ENCODE peak calls at places on chromosomes 1 and 21, in seven cellular contexts. E is endothelial cell, U is fibroblast of mammary gland, J is activated B cell treated with CpG ODN at 0.5 μM for 24 hours, M is mucosa of descending colon, I is colonic mucosa, P is brain microvascular endothelial cell. F is an unnamed sample.

GRCh38 chr1:241603626-241604337 is 36.4 kb downstream of the CHML start:
- DNase-seq in I (no peak), E (no peak), J (no peak), P (peak), U (peak), M (no peak), F (no peak)

GRCh38 chr1:230868736-230869385 is 540 bp upstream of the C1orf198 start:
- DNase-seq in M (peak), J (no peak), I (peak), U (no peak), E (no peak), P (no peak), F (no peak)

GRCh38 chr1:167221126-167221803 is 579 bp downstream of the POU2F1 start:
- DNase-seq in E (peak), J (peak), U (no peak), P (no peak), I (peak), M (peak), F (peak)

GRCh38 chr1:243433737-243434370 is 178.0 kb downstream of the SDCCAG8 start:
- DNase-seq in U (peak), M (no peak), J (no peak), P (peak), E (no peak), I (no peak), F (no peak)

GRCh38 chr1:183693521-183693920 is 40.4 kb upstream of the APOBEC4 start:
- DNase-seq in J (no peak), U (no peak), I (no peak), E (no peak), P (no peak), M (no peak), F (no peak)

GRCh38 chr1:1907098-1907736 is 7.8 kb upstream of the CALML6 start:
- DNase-seq in E (peak), P (no peak), J (peak), M (no peak), I (peak), U (no peak), F (no peak)

GRCh38 chr1:170168263-170168662 is 22.5 kb downstream of the NTMT2 start:
- DNase-seq in E (no peak), P (no peak), M (no peak), J (no peak), U (peak), I (no peak), F (no peak)

GRCh38 chr1:52402860-52403240 is 1.4 kb downstream of the ORC1 start:
- DNase-seq in J (no peak), E (no peak), U (no peak), M (peak), I (peak), P (no peak), F (no peak)

GRCh38 chr1:168709896-168710305 is 19.1 kb downstream of the DPT start:
- DNase-seq in M (no peak), J (no peak), E (no peak), U (peak), P (peak), I (no peak), F (no peak)

GRCh38 chr1:226121049-226121586 is 58.6 kb downstream of the H3-3A start:
- DNase-seq in P (no peak), M (no peak), U (no peak), I (no peak), E (no peak), J (no peak), F (no peak)

GRCh38 chr21:34814529-34814951 is 145.7 kb downstream of the CLIC6 start:
- DNase-seq in E (no peak), U (no peak), P (no peak), I (no peak), M (no peak), J (no peak), F (no peak)

GRCh38 chr1:181095763-181096184 is 7.3 kb downstream of the IER5 start:
- DNase-seq in P (no peak), I (no peak), E (no peak), J (no peak), U (no peak), M (no peak), F (no peak)

GRCh38 chr1:81155131-81155530 is 645.6 kb upstream of the ADGRL2 start:
- DNase-seq in E (no peak), M (no peak), U (peak), J (no peak), P (peak), I (no peak), F (no peak)

GRCh38 chr1:203271018-203271743 is 34.1 kb upstream of the BTG2 start:
- DNase-seq in P (peak), J (no peak), M (peak), I (peak), U (peak), E (no peak), F (no peak)

DNA sequence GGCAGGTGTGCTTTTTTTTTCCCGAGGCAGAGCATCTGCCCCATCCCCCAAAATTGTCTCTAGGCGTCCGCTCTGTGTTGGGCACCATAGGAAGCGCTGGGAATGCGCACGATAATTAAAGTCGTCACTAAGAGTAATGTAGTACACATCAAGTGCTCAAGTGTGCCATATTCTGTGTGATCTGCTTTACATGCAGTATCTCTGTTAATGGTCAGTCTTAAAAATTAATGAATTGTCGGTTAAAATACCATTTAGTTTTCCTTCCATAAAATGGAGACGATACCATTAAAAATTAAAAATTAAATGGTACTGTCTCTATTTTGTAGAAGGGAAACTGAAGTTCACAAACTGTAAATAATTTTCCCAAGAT is 544 bp upstream of the CCT8 start:
- DNase-seq in E (no peak), P (no peak), U (no peak), J (no peak), M (no peak), I (no peak), F (no peak)
- TF ChIP-seq CTCF in E (no peak), P (no peak), U (no peak), J (no peak), M (no peak), I (no peak), F (no peak)

GRCh38 chr21:33207471-33208149 is 22.1 kb upstream of the IFNAR2 start:
- DNase-seq in I (no peak), E (no peak), P (no peak), U (no peak), M (no peak), J (no peak), F (no peak)
- TF ChIP-seq CTCF in I (no peak), E (no peak), P (no peak), U (no peak), M (no peak), J (no peak), F (no peak)

DNA sequence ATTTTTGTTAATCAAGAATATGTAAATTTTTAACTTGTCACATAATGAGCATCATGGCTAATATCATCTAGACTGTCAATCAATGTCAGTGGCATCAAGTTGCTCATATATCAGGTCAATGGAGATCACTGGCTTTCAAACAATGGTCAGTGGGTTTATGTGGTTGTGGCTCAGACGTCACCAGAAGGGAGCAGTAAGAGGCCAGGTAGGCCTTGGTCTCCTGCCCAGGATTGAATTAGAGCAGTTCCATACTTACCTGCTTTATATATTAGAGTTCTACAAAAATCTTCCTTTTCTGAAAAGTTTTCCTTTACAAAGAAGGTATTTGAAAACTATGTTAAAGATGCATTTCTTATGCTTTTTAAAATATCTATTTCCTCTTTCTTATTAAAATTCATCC is 206.3 kb upstream of the B3GALT2 start:
- DNase-seq in M (no peak), P (no peak), U (no peak), E (no peak), J (no peak), I (no peak), F (no peak)
- TF ChIP-seq CTCF in M (no peak), P (no peak), U (no peak), E (no peak), J (no peak), I (no peak), F (no peak)

GRCh38 chr1:47161298-47162040 is 24.2 kb downstream of the CYP4A22 start:
- DNase-seq in P (no peak), U (no peak), I (no peak), M (no peak), J (no peak), E (no peak), F (no peak)

GRCh38 chr1:47160716-47161115 is 23.5 kb downstream of the CYP4A22 start:
- DNase-seq in I (no peak), P (no peak), U (no peak), E (no peak), J (no peak), M (no peak), F (no peak)

DNA sequence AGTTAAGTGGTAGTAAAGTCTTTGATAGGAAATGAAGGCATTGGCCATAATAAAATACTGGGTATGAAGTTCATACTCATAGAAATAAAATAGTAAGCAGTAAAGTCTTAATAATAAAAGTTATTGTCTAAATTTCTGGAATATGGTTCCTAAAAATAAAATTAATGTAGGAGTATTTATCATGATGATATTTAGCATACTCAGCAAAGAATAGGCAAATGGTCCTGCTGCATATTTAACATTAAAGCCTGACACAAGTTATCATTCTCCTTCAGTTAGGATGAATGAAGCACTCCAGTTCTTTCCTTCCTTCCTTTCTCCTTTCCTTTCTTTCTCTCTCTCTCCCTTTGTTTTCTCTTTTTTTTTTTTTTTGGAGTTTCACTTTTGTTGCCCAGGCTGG is 25.3 kb downstream of the PDZK1IP1 start:
- DNase-seq in E (no peak), U (no peak), I (no peak), M (no peak), J (no peak), P (no peak), F (no peak)
- TF ChIP-seq CTCF in E (no peak), U (no peak), I (no peak), M (no peak), J (no peak), P (no peak), F (no peak)

DNA sequence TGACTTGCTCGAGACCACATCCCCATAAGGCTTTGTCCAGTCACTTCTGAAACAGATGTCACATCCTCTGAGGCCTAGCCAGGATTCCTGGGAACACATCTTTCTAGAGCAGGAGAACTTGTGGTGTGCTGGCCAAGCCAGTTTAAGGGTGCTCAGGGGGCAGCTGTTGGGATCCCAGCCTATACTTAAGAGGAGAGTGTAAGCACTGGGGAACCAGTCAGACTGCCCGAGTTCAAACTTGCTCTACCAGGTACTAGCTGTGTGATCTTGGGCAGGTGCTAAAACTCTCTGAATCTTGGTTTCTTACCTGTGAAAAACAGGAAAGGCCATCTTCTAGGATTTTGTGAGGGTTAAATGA is 15.6 kb upstream of the LY9 start:
- DNase-seq in M (no peak), U (no peak), I (no peak), P (no peak), E (no peak), J (no peak), F (no peak)
- TF ChIP-seq CTCF in M (no peak), U (no peak), I (no peak), P (no peak), E (no peak), J (no peak), F (no peak)

GRCh38 chr1:207321045-207321789 is at the start of gene CD55:
- DNase-seq in I (peak), M (peak), J (peak), E (peak), U (peak), P (peak), F (peak)
- TF ChIP-seq CTCF in I (no peak), M (no peak), J (no peak), E (no peak), U (peak), P (peak), F (peak)

DNA sequence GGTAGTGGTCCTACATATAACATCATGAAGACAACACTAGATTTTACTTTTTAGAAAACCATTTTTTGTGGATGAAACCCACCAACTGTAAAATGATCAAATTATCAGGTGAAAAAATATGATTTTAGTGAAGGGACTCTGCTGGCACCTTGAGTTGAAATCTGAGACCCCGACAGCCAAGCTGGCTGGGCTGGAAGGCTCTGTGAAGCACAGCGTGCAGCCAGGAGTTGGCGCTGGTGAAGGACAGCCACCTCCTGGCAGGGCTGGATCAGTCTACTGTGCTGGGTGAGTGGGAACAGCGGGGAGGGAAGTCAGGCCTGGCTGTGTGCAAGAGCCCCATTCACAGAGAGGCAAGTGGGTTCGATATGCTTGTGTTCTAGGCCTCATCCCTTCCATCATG is 47.9 kb downstream of the DDAH1 start:
- DNase-seq in M (no peak), U (no peak), J (no peak), E (no peak), I (no peak), P (no peak), F (no peak)
- TF ChIP-seq CTCF in M (no peak), U (no peak), J (no peak), E (no peak), I (no peak), P (no peak), F (no peak)

DNA sequence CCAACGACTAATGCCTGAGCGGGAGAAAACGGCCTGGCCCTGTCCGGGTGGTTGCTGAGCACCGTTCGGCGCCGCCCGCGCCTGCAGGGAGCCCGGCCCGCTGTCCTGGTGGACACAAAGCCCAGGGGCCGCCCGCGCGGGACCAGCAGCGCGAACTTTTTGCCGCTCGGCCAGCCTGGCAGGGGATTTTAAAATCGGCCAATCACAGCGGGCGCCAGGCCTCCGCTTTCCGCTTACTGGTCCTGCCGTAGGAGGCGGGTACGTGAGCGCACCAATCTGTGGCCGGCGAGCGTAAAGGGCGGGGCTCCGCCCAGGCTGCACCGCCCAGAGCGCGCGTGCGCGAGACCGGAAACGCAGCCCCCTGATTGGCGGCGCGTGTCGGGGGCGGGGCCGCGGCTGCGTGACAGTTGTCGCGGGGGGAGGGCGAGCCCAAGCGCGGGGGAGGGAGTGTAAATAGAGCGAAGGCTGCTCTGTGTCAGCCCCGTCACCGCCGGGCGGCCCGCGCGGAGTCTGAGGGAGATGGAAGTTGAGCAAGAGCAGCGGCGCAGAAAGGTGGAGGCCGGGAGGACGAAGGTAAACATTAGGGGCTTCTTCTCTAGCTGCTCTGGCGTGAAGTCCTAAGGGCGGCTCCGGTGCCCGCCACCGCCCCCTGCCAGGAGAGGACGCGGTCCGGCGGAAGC is at the start of the genes C21orf58 and PCNT:
- DNase-seq in M (peak), U (peak), I (peak), P (peak), E (peak), J (peak), F (peak)
- TF ChIP-seq CTCF in M (no peak), U (no peak), I (no peak), P (no peak), E (no peak), J (no peak), F (no peak)

GRCh38 chr1:32828341-32828740 is 10.9 kb downstream of the S100PBP start:
- DNase-seq in P (no peak), E (no peak), J (no peak), U (no peak), M (no peak), I (no peak), F (no peak)
- TF ChIP-seq CTCF in P (peak), E (peak), J (no peak), U (no peak), M (no peak), I (no peak), F (no peak)